ENCODE peak calls at places on chromosome 18, in seven cellular contexts. One of them, this sample, is unnamed.
A peak's percentile ranks its signal among the peaks of the same experiment; 100 is the strongest.

GRCh38 chr18:48923746-48924580 is 26.8 kb downstream of the SMAD7 start:
- DNase-seq in K562: no peak
- DNase-seq in SK-N-SH: no peak
- DNase-seq in GM12878: no peak
- DNase-seq in HepG2: no peak
- DNase-seq in H1: no peak
- DNase-seq in GM12892: peak; percentile 71
- DNase-seq in this sample: peak; percentile 64

GRCh38 chr18:74951165-74951760 is 257.7 kb downstream of the PTGR3 start:
- DNase-seq in K562: no peak
- DNase-seq in SK-N-SH: no peak
- DNase-seq in GM12878: peak; percentile 59
- DNase-seq in HepG2: peak; percentile 32
- DNase-seq in H1: no peak
- DNase-seq in GM12892: no peak
- DNase-seq in this sample: no peak

GRCh38 chr18:59039449-59039848 is 100.2 kb upstream of the SEC11C start:
- DNase-seq in K562: no peak
- DNase-seq in SK-N-SH: no peak
- DNase-seq in GM12878: no peak
- DNase-seq in HepG2: no peak
- DNase-seq in H1: no peak
- DNase-seq in GM12892: no peak
- DNase-seq in this sample: no peak

GRCh38 chr18:77086034-77086433 is 46.5 kb downstream of the MBP start:
- DNase-seq in K562: no peak
- DNase-seq in SK-N-SH: no peak
- DNase-seq in GM12878: no peak
- DNase-seq in HepG2: no peak
- DNase-seq in H1: no peak
- DNase-seq in GM12892: no peak
- DNase-seq in this sample: no peak

GRCh38 chr18:9951022-9951859 is 37.4 kb downstream of the VAPA start:
- DNase-seq in K562: peak; percentile 34
- DNase-seq in SK-N-SH: peak; percentile 57
- DNase-seq in GM12878: no peak
- DNase-seq in HepG2: peak; percentile 59
- DNase-seq in H1: no peak
- DNase-seq in GM12892: no peak
- DNase-seq in this sample: no peak

GRCh38 chr18:37393221-37393828 is 172.3 kb downstream of the CELF4 start:
- DNase-seq in K562: no peak
- DNase-seq in SK-N-SH: peak; percentile 68
- DNase-seq in GM12878: no peak
- DNase-seq in HepG2: no peak
- DNase-seq in H1: no peak
- DNase-seq in GM12892: no peak
- DNase-seq in this sample: no peak

GRCh38 chr18:72700961-72701710 is 157.0 kb upstream of the CBLN2 start:
- DNase-seq in K562: no peak
- DNase-seq in SK-N-SH: peak; percentile 20
- DNase-seq in GM12878: no peak
- DNase-seq in HepG2: peak; percentile 9
- DNase-seq in H1: no peak
- DNase-seq in GM12892: no peak
- DNase-seq in this sample: no peak

GRCh38 chr18:35458677-35459441 is 38.9 kb downstream of the INO80C start:
- DNase-seq in K562: peak; percentile 83
- DNase-seq in SK-N-SH: no peak
- DNase-seq in GM12878: peak; percentile 20
- DNase-seq in HepG2: peak; percentile 86
- DNase-seq in H1: peak; percentile 25
- DNase-seq in GM12892: no peak
- DNase-seq in this sample: no peak

GRCh38 chr18:24992491-24992890 is 359.5 kb downstream of the ZNF521 start:
- DNase-seq in K562: no peak
- DNase-seq in SK-N-SH: no peak
- DNase-seq in GM12878: no peak
- DNase-seq in HepG2: no peak
- DNase-seq in H1: no peak
- DNase-seq in GM12892: no peak
- DNase-seq in this sample: no peak

GRCh38 chr18:54127759-54128378 is 96.6 kb downstream of the MBD2 start:
- DNase-seq in K562: no peak
- DNase-seq in SK-N-SH: peak; percentile 55
- DNase-seq in GM12878: no peak
- DNase-seq in HepG2: peak; percentile 41
- DNase-seq in H1: no peak
- DNase-seq in GM12892: no peak
- DNase-seq in this sample: no peak

DNA sequence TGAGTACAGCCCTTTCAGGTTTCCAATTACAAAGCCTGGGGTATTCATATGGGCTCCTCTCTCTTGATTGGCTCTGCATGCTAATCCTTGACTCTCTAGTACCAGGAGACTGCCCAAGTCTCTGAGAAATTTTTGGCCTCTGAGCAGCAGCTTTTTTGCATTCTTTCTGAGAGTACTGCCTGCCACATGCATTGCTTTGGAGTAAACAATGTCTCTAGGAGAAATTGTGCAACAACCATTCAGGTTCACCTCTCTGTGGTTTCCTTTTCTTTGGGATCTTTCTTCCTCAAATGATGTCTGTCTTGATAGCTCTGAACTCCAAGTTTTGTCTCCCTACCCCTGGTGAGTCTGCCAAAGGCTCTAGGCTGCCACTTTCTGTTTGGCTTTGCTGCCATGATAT is 115.8 kb upstream of the SETBP1 start:
- DNase-seq in K562: no peak
- DNase-seq in SK-N-SH: no peak
- DNase-seq in GM12878: no peak
- DNase-seq in HepG2: no peak
- DNase-seq in H1: no peak
- DNase-seq in GM12892: no peak
- DNase-seq in this sample: no peak
- TF ChIP-seq POLR2AphosphoS5 in K562: no peak
- TF ChIP-seq POLR2AphosphoS5 in SK-N-SH: no peak
- TF ChIP-seq POLR2AphosphoS5 in GM12878: no peak
- TF ChIP-seq POLR2AphosphoS5 in HepG2: no peak
- TF ChIP-seq POLR2AphosphoS5 in H1: no peak
- TF ChIP-seq POLR2AphosphoS5 in GM12892: no peak
- TF ChIP-seq POLR2AphosphoS5 in this sample: no peak

DNA sequence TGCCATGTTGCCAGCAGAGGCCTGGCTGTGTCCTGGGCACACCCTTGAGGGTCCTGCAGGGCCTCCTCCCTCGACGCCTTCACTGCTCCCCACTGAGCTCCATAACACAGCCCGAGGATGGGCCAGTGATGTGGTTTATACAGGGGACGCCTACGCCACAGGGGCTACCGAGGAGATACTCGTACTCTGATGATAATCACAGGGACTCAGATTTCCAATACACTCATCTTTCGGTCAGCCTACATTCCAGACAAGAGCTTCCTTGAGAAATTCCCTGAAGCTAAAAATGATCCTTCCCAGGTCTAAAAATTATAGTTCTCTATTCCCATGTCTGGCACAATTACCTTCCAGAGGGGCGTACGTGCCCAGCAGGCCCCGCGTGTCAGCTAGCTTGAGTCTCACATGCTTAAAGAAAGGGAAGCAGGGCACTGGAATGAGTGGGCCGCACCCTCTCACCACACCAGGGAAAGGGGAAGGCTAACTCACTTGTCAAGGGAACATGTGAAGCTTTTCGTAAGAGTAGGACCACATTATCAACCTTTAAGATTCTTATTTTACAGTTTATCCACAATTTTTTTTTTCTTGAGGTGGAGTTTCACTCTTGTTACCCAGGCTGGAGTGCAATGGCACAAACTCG is 159.5 kb upstream of the NDUFV2 start:
- DNase-seq in K562: no peak
- DNase-seq in SK-N-SH: no peak
- DNase-seq in GM12878: no peak
- DNase-seq in HepG2: no peak
- DNase-seq in H1: no peak
- DNase-seq in GM12892: no peak
- DNase-seq in this sample: no peak
- TF ChIP-seq TAF1 in K562: no peak
- TF ChIP-seq TAF1 in SK-N-SH: no peak
- TF ChIP-seq TAF1 in GM12878: no peak
- TF ChIP-seq TAF1 in HepG2: no peak
- TF ChIP-seq TAF1 in H1: no peak
- TF ChIP-seq TAF1 in GM12892: no peak
- TF ChIP-seq TAF1 in this sample: no peak

GRCh38 chr18:7034924-7035323 is 82.7 kb downstream of the LAMA1 start:
- DNase-seq in K562: no peak
- DNase-seq in SK-N-SH: no peak
- DNase-seq in GM12878: no peak
- DNase-seq in HepG2: no peak
- DNase-seq in H1: no peak
- DNase-seq in GM12892: no peak
- DNase-seq in this sample: no peak

GRCh38 chr18:7037470-7037869 is 80.1 kb downstream of the LAMA1 start:
- DNase-seq in K562: no peak
- DNase-seq in SK-N-SH: no peak
- DNase-seq in GM12878: no peak
- DNase-seq in HepG2: no peak
- DNase-seq in H1: no peak
- DNase-seq in GM12892: no peak
- DNase-seq in this sample: no peak

GRCh38 chr18:7032537-7032936 is 85.1 kb downstream of the LAMA1 start:
- DNase-seq in K562: no peak
- DNase-seq in SK-N-SH: no peak
- DNase-seq in GM12878: no peak
- DNase-seq in HepG2: no peak
- DNase-seq in H1: no peak
- DNase-seq in GM12892: no peak
- DNase-seq in this sample: no peak

GRCh38 chr18:7035807-7036206 is 81.8 kb downstream of the LAMA1 start:
- DNase-seq in K562: no peak
- DNase-seq in SK-N-SH: no peak
- DNase-seq in GM12878: no peak
- DNase-seq in HepG2: no peak
- DNase-seq in H1: no peak
- DNase-seq in GM12892: no peak
- DNase-seq in this sample: no peak

GRCh38 chr18:7038330-7038846 is 79.2 kb downstream of the LAMA1 start:
- DNase-seq in K562: peak; percentile 52
- DNase-seq in SK-N-SH: peak; percentile 44
- DNase-seq in GM12878: no peak
- DNase-seq in HepG2: peak; percentile 27
- DNase-seq in H1: peak; percentile 29
- DNase-seq in GM12892: no peak
- DNase-seq in this sample: no peak
- TF ChIP-seq POLR2AphosphoS5 in K562: no peak
- TF ChIP-seq POLR2AphosphoS5 in SK-N-SH: no peak
- TF ChIP-seq POLR2AphosphoS5 in GM12878: no peak
- TF ChIP-seq POLR2AphosphoS5 in HepG2: no peak
- TF ChIP-seq POLR2AphosphoS5 in H1: no peak
- TF ChIP-seq POLR2AphosphoS5 in GM12892: no peak
- TF ChIP-seq POLR2AphosphoS5 in this sample: no peak

GRCh38 chr18:26307161-26307773 is 81.0 kb downstream of the TAF4B start:
- DNase-seq in K562: peak; percentile 50
- DNase-seq in SK-N-SH: peak; percentile 54
- DNase-seq in GM12878: peak; percentile 24
- DNase-seq in HepG2: peak; percentile 35
- DNase-seq in H1: no peak
- DNase-seq in GM12892: peak; percentile 19
- DNase-seq in this sample: peak; percentile 5

GRCh38 chr18:26301681-26302080 is 75.4 kb downstream of the TAF4B start:
- DNase-seq in K562: no peak
- DNase-seq in SK-N-SH: no peak
- DNase-seq in GM12878: no peak
- DNase-seq in HepG2: no peak
- DNase-seq in H1: no peak
- DNase-seq in GM12892: no peak
- DNase-seq in this sample: no peak

GRCh38 chr18:26309283-26309682 is 83.0 kb downstream of the TAF4B start:
- DNase-seq in K562: no peak
- DNase-seq in SK-N-SH: no peak
- DNase-seq in GM12878: no peak
- DNase-seq in HepG2: no peak
- DNase-seq in H1: no peak
- DNase-seq in GM12892: no peak
- DNase-seq in this sample: no peak

GRCh38 chr18:26304511-26304910 is 78.3 kb downstream of the TAF4B start:
- DNase-seq in K562: no peak
- DNase-seq in SK-N-SH: no peak
- DNase-seq in GM12878: no peak
- DNase-seq in HepG2: no peak
- DNase-seq in H1: no peak
- DNase-seq in GM12892: no peak
- DNase-seq in this sample: no peak
- TF ChIP-seq TAF1 in K562: no peak
- TF ChIP-seq TAF1 in SK-N-SH: no peak
- TF ChIP-seq TAF1 in GM12878: no peak
- TF ChIP-seq TAF1 in HepG2: no peak
- TF ChIP-seq TAF1 in H1: no peak
- TF ChIP-seq TAF1 in GM12892: no peak
- TF ChIP-seq TAF1 in this sample: no peak

DNA sequence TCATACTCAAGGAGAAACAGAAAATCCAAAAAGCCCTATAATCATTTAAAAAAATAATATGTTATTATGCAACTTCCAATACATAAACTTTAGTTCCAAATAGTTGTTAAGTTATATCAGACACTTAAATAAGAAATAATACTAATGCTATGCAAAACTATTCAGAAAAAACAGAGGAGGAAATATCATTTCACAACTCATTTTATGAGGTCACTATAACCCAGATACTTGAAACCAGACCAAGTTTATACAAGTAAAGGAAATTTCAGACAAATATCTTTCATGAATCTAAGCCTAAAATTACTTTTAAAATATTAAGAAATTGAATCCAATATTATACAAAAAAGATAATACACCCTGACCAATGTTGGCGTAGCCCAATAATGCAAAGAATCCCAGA is 260.8 kb downstream of the CD226 start:
- DNase-seq in K562: no peak
- DNase-seq in SK-N-SH: no peak
- DNase-seq in GM12878: no peak
- DNase-seq in HepG2: no peak
- DNase-seq in H1: no peak
- DNase-seq in GM12892: no peak
- DNase-seq in this sample: no peak
- TF ChIP-seq POLR2AphosphoS5 in K562: no peak
- TF ChIP-seq POLR2AphosphoS5 in SK-N-SH: no peak
- TF ChIP-seq POLR2AphosphoS5 in GM12878: no peak
- TF ChIP-seq POLR2AphosphoS5 in HepG2: no peak
- TF ChIP-seq POLR2AphosphoS5 in H1: no peak
- TF ChIP-seq POLR2AphosphoS5 in GM12892: no peak
- TF ChIP-seq POLR2AphosphoS5 in this sample: no peak

GRCh38 chr18:12155996-12156395 is 62.4 kb downstream of the ANKRD62 start:
- DNase-seq in K562: no peak
- DNase-seq in SK-N-SH: no peak
- DNase-seq in GM12878: no peak
- DNase-seq in HepG2: no peak
- DNase-seq in H1: no peak
- DNase-seq in GM12892: no peak
- DNase-seq in this sample: no peak
- TF ChIP-seq TAF1 in K562: no peak
- TF ChIP-seq TAF1 in SK-N-SH: no peak
- TF ChIP-seq TAF1 in GM12878: no peak
- TF ChIP-seq TAF1 in HepG2: no peak
- TF ChIP-seq TAF1 in H1: no peak
- TF ChIP-seq TAF1 in GM12892: no peak
- TF ChIP-seq TAF1 in this sample: no peak

GRCh38 chr18:1057367-1057766 is 152.7 kb downstream of the ADCYAP1 start:
- DNase-seq in K562: no peak
- DNase-seq in SK-N-SH: no peak
- DNase-seq in GM12878: no peak
- DNase-seq in HepG2: no peak
- DNase-seq in H1: no peak
- DNase-seq in GM12892: no peak
- DNase-seq in this sample: no peak
- TF ChIP-seq POLR2AphosphoS5 in K562: no peak
- TF ChIP-seq POLR2AphosphoS5 in SK-N-SH: no peak
- TF ChIP-seq POLR2AphosphoS5 in GM12878: no peak
- TF ChIP-seq POLR2AphosphoS5 in HepG2: no peak
- TF ChIP-seq POLR2AphosphoS5 in H1: no peak
- TF ChIP-seq POLR2AphosphoS5 in GM12892: no peak
- TF ChIP-seq POLR2AphosphoS5 in this sample: no peak